ENCODE peak calls at places on chromosomes 6 and 20, in four cellular contexts. L is mesenteric fat pad; G is stimulated activated naive B cell treated with anti-CD40 and anti-IgM and Interleukin-4, amounts not matched to agents 10 μg/mL and 1 μg/mL and 100 μg/mL, for 72 hours; E is hippocampal formation. D is an unnamed sample.

GRCh38 chr6:10386756-10387654 is 27.9 kb downstream of the TFAP2A start:
- DNase-seq in L (no peak), E (no peak), G (no peak), D (no peak)

GRCh38 chr20:58308680-58309527 is 611 bp upstream of the RAB22A start:
- DNase-seq in L (peak), G (peak), E (peak), D (peak)

GRCh38 chr20:62141397-62142251 is 1.6 kb downstream of the PSMA7 start:
- DNase-seq in E (no peak), L (no peak), G (no peak), D (peak)

GRCh38 chr20:33362898-33363297 is 38.4 kb downstream of the CDK5RAP1 start:
- DNase-seq in G (no peak), L (no peak), E (no peak), D (no peak)

GRCh38 chr6:82247634-82248232 is at the start of gene IBTK:
- DNase-seq in E (peak), L (peak), G (peak), D (peak)

GRCh38 chr20:44683263-44684046 is 31.7 kb upstream of the CCN5 start:
- DNase-seq in E (no peak), G (peak), L (no peak), D (peak)

GRCh38 chr6:116631379-116631990 is 15.2 kb downstream of the RSPH4A start:
- DNase-seq in L (no peak), E (no peak), G (no peak), D (peak)

GRCh38 chr6:119349341-119350201 is at the start of gene MAN1A1:
- DNase-seq in G (peak), E (peak), L (peak), D (peak)

GRCh38 chr6:16637635-16638034 is 123.6 kb downstream of the ATXN1 start:
- DNase-seq in L (no peak), G (no peak), E (no peak), D (no peak)

GRCh38 chr20:38617011-38617829 is 15.6 kb downstream of the ARHGAP40 start:
- DNase-seq in E (no peak), L (no peak), G (no peak), D (no peak)

GRCh38 chr6:100979269-100979668 is 98.1 kb upstream of the ASCC3 start:
- DNase-seq in G (no peak), E (no peak), L (no peak), D (no peak)

GRCh38 chr6:163538331-163538730 is 123.8 kb downstream of the QKI start:
- DNase-seq in G (no peak), E (no peak), L (no peak), D (no peak)

GRCh38 chr6:84026721-84027164 is 6.8 kb upstream of the MRAP2 start:
- DNase-seq in E (no peak), L (no peak), G (no peak), D (no peak)

GRCh38 chr6:166237611-166238010 is 70.0 kb upstream of the TBXT start:
- DNase-seq in G (no peak), E (no peak), L (no peak), D (no peak)

GRCh38 chr20:62627901-62628612 is 14.2 kb upstream of the SLCO4A1 start:
- DNase-seq in G (peak), E (no peak), L (no peak), D (no peak)

GRCh38 chr6:152380351-152380767 is 256.8 kb downstream of the SYNE1 start:
- DNase-seq in L (no peak), G (no peak), E (peak), D (peak)

GRCh38 chr6:48881551-48881950 is 581.5 kb downstream of the MMUT start:
- DNase-seq in L (no peak), G (no peak), E (no peak), D (no peak)

GRCh38 chr6:111989743-111990142 is 64.2 kb upstream of the CCN6 start:
- DNase-seq in E (no peak), G (no peak), L (no peak), D (no peak)

GRCh38 chr6:133623065-133623464 is 265.8 kb upstream of the TCF21 start:
- DNase-seq in G (no peak), L (no peak), E (no peak), D (peak)

GRCh38 chr6:127532991-127533390 is 13.9 kb upstream of the MTCL3 start:
- DNase-seq in L (no peak), G (no peak), E (no peak), D (peak)

GRCh38 chr20:47680804-47681529 is 104.3 kb downstream of the SULF2 start:
- DNase-seq in E (no peak), G (no peak), L (no peak), D (no peak)

GRCh38 chr6:3584611-3585010 is 127.8 kb upstream of the SLC22A23 start:
- DNase-seq in L (no peak), G (no peak), E (no peak), D (no peak)

GRCh38 chr6:69780585-69781178 is 16.1 kb downstream of the LMBRD1 start:
- DNase-seq in L (no peak), E (no peak), G (no peak), D (no peak)

GRCh38 chr6:21826031-21826430 is 232.5 kb downstream of the SOX4 start:
- DNase-seq in G (no peak), L (no peak), E (no peak), D (peak)

GRCh38 chr6:147287869-147288271 is 83.7 kb downstream of the STXBP5 start:
- DNase-seq in L (no peak), G (no peak), E (no peak), D (no peak)

GRCh38 chr6:87572031-87572430 is 17.8 kb downstream of the RARS2 start:
- DNase-seq in L (no peak), G (no peak), E (no peak), D (no peak)

GRCh38 chr6:6851059-6851658 is 256.6 kb upstream of the RREB1 start:
- DNase-seq in G (no peak), E (no peak), L (no peak), D (no peak)

GRCh38 chr6:17935188-17936149 is 52.0 kb downstream of the KIF13A start:
- DNase-seq in L (no peak), G (no peak), E (no peak), D (no peak)

GRCh38 chr20:59121714-59122376 is 41.8 kb upstream of the ZNF831 start:
- DNase-seq in L (no peak), E (no peak), G (no peak), D (no peak)

GRCh38 chr6:77466055-77467028 is 3.1 kb upstream of the HTR1B start:
- DNase-seq in E (no peak), G (no peak), L (no peak), D (peak)

GRCh38 chr20:11687546-11688292 is 230.0 kb upstream of the BTBD3 start:
- DNase-seq in G (no peak), L (no peak), E (no peak), D (no peak)

GRCh38 chr6:32291549-32291948 is 67.7 kb upstream of the NOTCH4 start:
- DNase-seq in E (no peak), G (no peak), L (no peak), D (no peak)

GRCh38 chr6:105167987-105168386 is 11.8 kb downstream of the POPDC3 start:
- DNase-seq in G (no peak), L (no peak), E (no peak), D (no peak)

GRCh38 chr6:164108869-164109769 is 694.6 kb downstream of the QKI start:
- DNase-seq in G (no peak), E (no peak), L (no peak), D (peak)

GRCh38 chr20:13270211-13270610 is 49.1 kb downstream of the ISM1 start:
- DNase-seq in E (no peak), L (no peak), G (no peak), D (no peak)

D was measured in cardiac muscle cell.